ENCODE peak calls at places on chromosomes 5 and 9, in six cellular contexts. B is neural progenitor cell, L is right cardiac atrium, X is ovary, S is lung, C is hepatocyte. A is an unnamed sample. For H3K27me3, the result is how much of the 10 kb centered on the place peaks cover.

GRCh38 chr5:160550075-160550474 is 128.4 kb downstream of the PTTG1 start:
- DNase-seq in B (no peak), L (no peak), X (no peak), S (no peak), C (no peak), A (no peak)

GRCh38 chr9:22203371-22204138 is 194.4 kb upstream of the CDKN2B start:
- DNase-seq in B (no peak), L (no peak), X (no peak), S (no peak), C (peak), A (no peak)

GRCh38 chr9:128421474-128422010 is 885 bp downstream of the CERCAM start:
- DNase-seq in B (no peak), L (peak), X (no peak), S (no peak), C (no peak), A (no peak)

GRCh38 chr9:138025908-138026307 is 148.3 kb downstream of the CACNA1B start:
- DNase-seq in B (no peak), L (no peak), X (no peak), S (peak), C (no peak), A (no peak)

GRCh38 chr9:101387871-101388506 is 3.2 kb upstream of the BAAT start:
- DNase-seq in B (peak), L (no peak), X (no peak), S (no peak), C (peak), A (peak)

GRCh38 chr9:136865768-136866103 is 372 bp downstream of the EDF1 start:
- DNase-seq in B (no peak), L (peak), X (peak), S (peak), C (peak), A (no peak)

GRCh38 chr9:114023961-114024360 is 54.1 kb downstream of the AMBP start:
- DNase-seq in B (no peak), L (no peak), X (no peak), S (no peak), C (no peak), A (no peak)

GRCh38 chr9:37486256-37486615 is 488 bp downstream of the POLR1E start:
- DNase-seq in B (no peak), L (no peak), X (no peak), S (no peak), C (no peak), A (no peak)

GRCh38 chr5:149445739-149446369 is 66.8 kb upstream of the IL17B start:
- DNase-seq in B (no peak), L (no peak), X (peak), S (no peak), C (peak), A (peak)

GRCh38 chr5:180669661-180670060 is 20.3 kb upstream of the FLT4 start:
- DNase-seq in B (no peak), L (no peak), X (no peak), S (no peak), C (no peak), A (no peak)

GRCh38 chr9:38313421-38313820 is 79.1 kb upstream of the ALDH1B1 start:
- DNase-seq in B (no peak), L (no peak), X (no peak), S (no peak), C (no peak), A (no peak)

GRCh38 chr5:10801931-10802674 is 41.1 kb upstream of the DAP start:
- DNase-seq in B (peak), L (no peak), X (no peak), S (no peak), C (no peak), A (peak)

GRCh38 chr9:132125361-132125760 is 36.5 kb upstream of the NTNG2 start:
- DNase-seq in B (no peak), L (no peak), X (no peak), S (no peak), C (no peak), A (no peak)

GRCh38 chr9:726005-726404 is 115.5 kb upstream of the DMRT1 start:
- DNase-seq in B (no peak), L (no peak), X (no peak), S (no peak), C (no peak), A (no peak)

GRCh38 chr5:127042593-127042992 is 12.2 kb upstream of the MARCHF3 start:
- DNase-seq in B (peak), L (no peak), X (no peak), S (no peak), C (no peak), A (no peak)

GRCh38 chr9:76136986-76137385 is 246.5 kb downstream of the PCSK5 start:
- DNase-seq in B (no peak), L (no peak), X (no peak), S (no peak), C (peak), A (no peak)

GRCh38 chr5:132962429-132962928 is 955 bp downstream of the AFF4 start:
- DNase-seq in B (peak), L (no peak), X (no peak), S (no peak), C (peak), A (no peak)

GRCh38 chr9:127943746-127944145 is 6.1 kb upstream of the DPM2 start:
- DNase-seq in B (peak), L (peak), X (peak), S (peak), C (peak), A (peak)

GRCh38 chr5:160466889-160467554 is 45.4 kb downstream of the PTTG1 start:
- DNase-seq in B (no peak), L (no peak), X (no peak), S (no peak), C (peak), A (peak)

GRCh38 chr5:28807230-28807629 is 1768.8 kb upstream of the CDH9 start:
- DNase-seq in B (no peak), L (no peak), X (no peak), S (no peak), C (no peak), A (no peak)

GRCh38 chr9:123445116-123445515 is 89.1 kb downstream of the CRB2 start:
- DNase-seq in B (no peak), L (no peak), X (no peak), S (no peak), C (no peak), A (no peak)

GRCh38 chr9:29220852-29221251 is 1647.6 kb upstream of the C9orf72 start:
- DNase-seq in B (no peak), L (no peak), X (no peak), S (no peak), C (no peak), A (no peak)

GRCh38 chr9:96858670-96859069 is 4.4 kb upstream of the ZNF782 start:
- DNase-seq in B (no peak), L (no peak), X (no peak), S (no peak), C (peak), A (no peak)

GRCh38 chr9:116899337-116900006 is 212.4 kb downstream of the TRIM32 start:
- DNase-seq in B (no peak), L (no peak), X (no peak), S (no peak), C (no peak), A (no peak)

GRCh38 chr5:157828949-157829639 is 29.9 kb downstream of the CLINT1 start:
- DNase-seq in B (peak), L (no peak), X (no peak), S (no peak), C (no peak), A (no peak)

GRCh38 chr9:27880135-27880534 is 306.9 kb upstream of the C9orf72 start:
- DNase-seq in B (no peak), L (no peak), X (no peak), S (no peak), C (no peak), A (no peak)

GRCh38 chr5:73388371-73388684 is 60.2 kb downstream of the FOXD1 start:
- DNase-seq in B (no peak), L (no peak), X (no peak), S (no peak), C (no peak), A (no peak)

DNA sequence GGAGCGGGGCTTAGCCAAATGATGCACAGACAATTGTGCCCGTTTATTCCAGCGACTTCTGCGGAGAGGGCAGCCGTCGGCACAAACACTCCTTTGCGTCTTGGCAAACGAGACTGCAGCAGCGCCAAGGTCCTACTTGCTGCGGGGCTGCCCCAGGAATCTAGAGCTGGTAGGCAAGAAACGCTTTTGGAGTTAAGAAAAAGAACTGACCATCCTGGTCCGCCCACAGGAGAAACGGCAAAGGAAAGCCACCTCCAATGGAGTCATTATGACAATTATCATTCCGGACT is 2.3 kb downstream of the RXFP3 start:
- DNase-seq in B (no peak), L (no peak), X (no peak), S (no peak), C (no peak), A (no peak)
- H3K27me3 ChIP-seq in B (under half), L (under half), X (under half), S (under half), C (under half), A (under half)

DNA sequence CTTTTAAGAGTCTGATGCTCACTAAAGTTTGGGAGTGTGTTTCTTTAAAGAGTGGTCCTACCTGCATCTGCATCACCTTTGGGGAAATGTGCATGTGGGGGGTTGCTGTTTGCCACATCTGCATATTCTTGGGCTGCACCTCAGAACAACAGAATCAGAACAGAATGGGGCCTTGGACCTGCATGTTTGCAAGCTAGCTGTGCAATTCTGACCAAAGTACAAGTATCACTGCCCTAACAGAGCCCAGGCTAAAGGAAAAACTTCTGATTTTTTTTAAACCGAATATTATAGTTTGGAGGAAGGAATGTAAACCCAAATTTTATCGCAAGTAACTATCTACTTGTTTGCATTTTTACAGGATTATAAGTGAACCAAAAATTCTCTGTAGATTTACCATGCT is 34.2 kb upstream of the PRLR start:
- DNase-seq in B (no peak), L (no peak), X (no peak), S (no peak), C (no peak), A (no peak)
- H3K27me3 ChIP-seq in B (under half), L (under half), X (under half), S (under half), C (under half), A (under half)

GRCh38 chr5:168708301-168708695 is 129.1 kb upstream of the PANK3 start:
- DNase-seq in B (peak), L (no peak), X (no peak), S (no peak), C (no peak), A (no peak)
- H3K27me3 ChIP-seq in B (under half), L (under half), X (under half), S (under half), C (under half), A (under half)

GRCh38 chr5:3011764-3012017 is 260.2 kb upstream of the IRX2 start:
- DNase-seq in B (no peak), L (no peak), X (no peak), S (no peak), C (no peak), A (no peak)

GRCh38 chr5:3009605-3010004 is 258.1 kb upstream of the IRX2 start:
- DNase-seq in B (no peak), L (no peak), X (no peak), S (no peak), C (no peak), A (no peak)

GRCh38 chr5:3007577-3007976 is 256.1 kb upstream of the IRX2 start:
- DNase-seq in B (no peak), L (no peak), X (no peak), S (no peak), C (no peak), A (no peak)

GRCh38 chr5:3010953-3011763 is 259.7 kb upstream of the IRX2 start:
- DNase-seq in B (no peak), L (no peak), X (no peak), S (no peak), C (no peak), A (no peak)

GRCh38 chr5:3010301-3010952 is 258.9 kb upstream of the IRX2 start:
- DNase-seq in B (no peak), L (no peak), X (no peak), S (no peak), C (no peak), A (no peak)
- H3K27me3 ChIP-seq in B (under half), L (under half), X (under half), S (under half), C (under half), A (under half)

A was measured in Caco-2.